ENCODE peak calls at places on chromosomes 7 and 10, in six cellular contexts. Q is esophagus muscularis mucosa, T is adrenal gland, H is mammary epithelial cell, P is Peyer's patch, N is GM06990. I is an unnamed sample.

GRCh38 chr10:125087191-125087896 is 73.0 kb downstream of the CTBP2 start:
- DNase-seq in Q (no peak), T (no peak), H (peak), P (no peak), N (no peak), I (no peak)

GRCh38 chr7:884191-885003 is 8.0 kb downstream of the GET4 start:
- DNase-seq in Q (no peak), T (peak), H (no peak), P (no peak), N (no peak), I (no peak)

GRCh38 chr10:14601872-14602725 is 172.6 kb downstream of the FAM107B start:
- DNase-seq in Q (no peak), T (peak), H (peak), P (peak), N (peak), I (no peak)

GRCh38 chr10:129654461-129654860 is 187.4 kb downstream of the MGMT start:
- DNase-seq in Q (peak), T (no peak), H (no peak), P (no peak), N (no peak), I (peak)

GRCh38 chr7:90453259-90453891 is 16.1 kb upstream of the PTTG1IP2 start:
- DNase-seq in Q (no peak), T (no peak), H (no peak), P (no peak), N (no peak), I (no peak)

GRCh38 chr7:4747013-4747412 is 28.4 kb upstream of the AP5Z1 start:
- DNase-seq in Q (no peak), T (no peak), H (no peak), P (no peak), N (no peak), I (no peak)

GRCh38 chr7:44140341-44140740 is 791 bp downstream of the MYL7 start:
- DNase-seq in Q (no peak), T (no peak), H (no peak), P (no peak), N (no peak), I (no peak)

GRCh38 chr7:101308245-101309085 is 13.1 kb downstream of the IFT22 start:
- DNase-seq in Q (no peak), T (peak), H (peak), P (peak), N (peak), I (no peak)

GRCh38 chr7:46569117-46569433 is 648.0 kb upstream of the IGFBP3 start:
- DNase-seq in Q (no peak), T (no peak), H (peak), P (peak), N (no peak), I (no peak)

GRCh38 chr10:60809157-60809556 is 30.9 kb downstream of the CDK1 start:
- DNase-seq in Q (no peak), T (peak), H (peak), P (no peak), N (no peak), I (no peak)

GRCh38 chr10:72906446-72906845 is 12.9 kb downstream of the OIT3 start:
- DNase-seq in Q (no peak), T (no peak), H (peak), P (no peak), N (no peak), I (no peak)

GRCh38 chr10:72912715-72913114 is 19.2 kb downstream of the OIT3 start:
- DNase-seq in Q (no peak), T (no peak), H (no peak), P (no peak), N (no peak), I (no peak)

GRCh38 chr10:72911758-72912157 is 18.2 kb downstream of the OIT3 start:
- DNase-seq in Q (no peak), T (no peak), H (no peak), P (no peak), N (no peak), I (no peak)

GRCh38 chr10:72913287-72913686 is 19.7 kb downstream of the OIT3 start:
- DNase-seq in Q (no peak), T (no peak), H (no peak), P (no peak), N (no peak), I (no peak)

GRCh38 chr10:72910705-72911104 is 17.2 kb downstream of the OIT3 start:
- DNase-seq in Q (no peak), T (no peak), H (no peak), P (no peak), N (no peak), I (no peak)
- TF ChIP-seq CTCF in Q (no peak), T (no peak), H (no peak), P (no peak), N (no peak), I (no peak)

GRCh38 chr7:38330861-38331709 is 57.6 kb upstream of the TARP start:
- DNase-seq in Q (peak), T (no peak), H (no peak), P (no peak), N (no peak), I (no peak)
- TF ChIP-seq CTCF in Q (no peak), T (no peak), H (no peak), P (no peak), N (peak), I (no peak)

DNA sequence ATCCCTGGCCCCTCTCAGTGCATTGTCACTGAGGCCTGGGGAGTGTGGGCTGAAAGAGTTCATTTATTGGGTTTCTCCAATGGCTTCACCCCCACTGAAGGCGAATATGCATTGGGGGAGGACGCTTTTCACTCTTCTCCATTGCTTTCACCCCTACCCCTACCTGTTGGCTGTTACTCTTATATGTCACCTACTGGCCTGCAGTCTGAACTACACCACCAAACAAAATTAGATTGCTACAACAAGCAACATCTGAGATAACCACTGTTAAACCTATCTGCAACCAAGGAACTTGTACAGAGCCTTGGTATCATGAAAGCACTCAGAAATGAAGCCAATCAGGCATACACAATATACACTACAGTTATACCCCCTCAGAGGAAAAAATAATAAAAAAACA is 203.7 kb downstream of the REEP3 start:
- DNase-seq in Q (no peak), T (no peak), H (no peak), P (no peak), N (no peak), I (no peak)
- TF ChIP-seq CTCF in Q (no peak), T (no peak), H (peak), P (no peak), N (peak), I (peak)

GRCh38 chr7:34747842-34748241 is 89.8 kb downstream of the NPSR1 start:
- DNase-seq in Q (no peak), T (peak), H (no peak), P (no peak), N (no peak), I (no peak)

GRCh38 chr7:34747176-34747781 is 89.3 kb downstream of the NPSR1 start:
- DNase-seq in Q (no peak), T (no peak), H (no peak), P (no peak), N (no peak), I (no peak)

GRCh38 chr7:34750209-34750608 is 92.2 kb downstream of the NPSR1 start:
- DNase-seq in Q (no peak), T (no peak), H (no peak), P (no peak), N (no peak), I (no peak)

GRCh38 chr7:34750636-34751035 is 92.6 kb downstream of the NPSR1 start:
- DNase-seq in Q (no peak), T (no peak), H (no peak), P (no peak), N (no peak), I (no peak)

DNA sequence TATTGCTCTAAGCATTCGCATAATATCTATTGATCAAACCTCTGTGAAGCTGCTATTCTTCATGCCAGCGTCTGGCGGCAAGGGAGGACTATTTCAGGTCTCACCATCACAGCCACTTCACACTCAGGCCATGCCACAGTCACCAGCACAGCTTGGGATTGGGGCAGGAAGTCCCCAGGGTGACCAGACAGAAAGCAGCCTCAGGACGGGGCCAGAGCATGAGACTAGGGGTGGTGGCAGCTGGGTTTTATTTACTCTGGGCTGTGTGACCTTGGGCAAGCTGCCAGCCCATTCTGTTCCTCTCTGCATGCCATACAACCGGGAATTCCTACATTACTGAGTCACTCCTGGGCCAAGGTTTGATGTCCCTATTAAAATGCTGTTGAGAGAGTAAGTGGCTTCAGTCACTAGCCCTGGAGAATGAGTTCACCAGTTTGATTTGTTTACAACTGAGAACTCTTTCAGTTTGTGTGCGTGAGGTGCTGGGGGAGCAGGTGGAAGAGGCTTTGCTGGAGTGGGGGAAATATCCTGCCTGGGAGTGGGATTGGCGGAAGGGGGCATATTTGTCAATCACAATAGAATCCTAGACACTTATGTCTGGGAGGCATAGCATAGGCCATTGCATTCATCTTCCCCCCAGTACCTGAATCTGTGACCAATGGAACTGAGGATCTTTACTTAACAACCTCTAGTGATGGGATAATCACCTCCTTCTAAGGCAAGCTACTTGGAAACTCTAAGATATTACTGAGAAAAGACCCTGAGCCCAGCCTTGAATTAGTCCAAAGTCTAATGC is 90.4 kb downstream of the NPSR1 start:
- DNase-seq in Q (no peak), T (peak), H (peak), P (peak), N (no peak), I (no peak)
- TF ChIP-seq CTCF in Q (no peak), T (no peak), H (no peak), P (no peak), N (no peak), I (no peak)

GRCh38 chr7:99928188-99928587 is 1.2 kb downstream of the GJC3 start:
- DNase-seq in Q (no peak), T (no peak), H (no peak), P (no peak), N (no peak), I (no peak)

GRCh38 chr7:99929730-99930053 is 272 bp upstream of the GJC3 start:
- DNase-seq in Q (no peak), T (no peak), H (no peak), P (no peak), N (no peak), I (peak)

GRCh38 chr7:99928994-99929729 is at the start of gene GJC3:
- DNase-seq in Q (no peak), T (peak), H (peak), P (peak), N (no peak), I (peak)

GRCh38 chr7:99926351-99926750 is 3.1 kb downstream of the GJC3 start:
- DNase-seq in Q (no peak), T (no peak), H (peak), P (no peak), N (no peak), I (no peak)

DNA sequence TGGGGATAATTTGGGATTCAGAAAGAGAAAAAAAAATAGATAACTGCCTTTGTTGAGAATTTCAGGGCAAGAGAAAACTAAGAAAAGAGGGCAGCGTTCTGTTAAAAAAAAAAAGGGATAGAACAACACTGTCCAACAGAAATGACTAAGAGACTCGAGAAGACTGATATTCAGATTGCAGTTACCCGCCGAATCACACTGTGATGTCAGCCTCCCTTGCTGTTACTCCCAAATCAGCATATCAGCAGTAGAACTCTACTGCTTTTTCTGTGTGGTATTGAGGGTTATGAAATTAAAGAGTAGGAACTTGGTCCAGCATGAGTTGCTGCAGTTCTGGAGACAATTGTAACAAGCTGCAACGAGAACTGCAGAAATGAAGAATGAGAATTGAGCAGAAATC is 1.9 kb downstream of the GJC3 start:
- DNase-seq in Q (no peak), T (no peak), H (no peak), P (no peak), N (no peak), I (no peak)
- TF ChIP-seq CTCF in Q (no peak), T (no peak), H (no peak), P (no peak), N (no peak), I (no peak)

GRCh38 chr7:28571405-28571804 is 159.1 kb downstream of the CREB5 start:
- DNase-seq in Q (no peak), T (no peak), H (no peak), P (no peak), N (no peak), I (no peak)
- TF ChIP-seq CTCF in Q (no peak), T (no peak), H (no peak), P (no peak), N (no peak), I (no peak)

DNA sequence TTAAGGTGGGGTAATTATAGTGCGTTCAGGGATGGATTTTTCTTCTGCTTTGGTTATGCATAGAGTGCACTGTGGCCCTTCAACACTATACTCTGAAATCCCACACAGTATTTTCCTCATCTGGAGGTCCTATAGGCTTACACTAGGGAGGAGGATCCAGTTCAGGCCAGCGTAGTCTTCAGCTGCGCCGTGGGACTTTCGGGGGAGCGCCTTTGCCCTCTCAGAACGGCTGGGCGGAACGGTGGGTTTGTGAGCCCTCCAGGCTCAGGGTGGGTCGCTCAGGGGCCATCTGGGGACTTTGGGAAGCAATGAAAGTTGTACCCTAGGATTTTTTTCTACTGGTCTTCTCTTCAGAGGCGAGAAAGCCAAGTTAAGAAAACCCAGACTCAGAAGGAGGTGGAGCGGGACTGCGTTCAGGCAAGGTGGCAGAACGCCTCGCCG is 652 bp upstream of the VPS26A start:
- DNase-seq in Q (no peak), T (peak), H (peak), P (no peak), N (no peak), I (no peak)
- TF ChIP-seq CTCF in Q (no peak), T (no peak), H (peak), P (no peak), N (no peak), I (no peak)

GRCh38 chr7:139505563-139505962 is 17.9 kb upstream of the CLEC2L start:
- DNase-seq in Q (no peak), T (no peak), H (no peak), P (no peak), N (no peak), I (no peak)
- TF ChIP-seq CTCF in Q (no peak), T (no peak), H (peak), P (no peak), N (peak), I (peak)

DNA sequence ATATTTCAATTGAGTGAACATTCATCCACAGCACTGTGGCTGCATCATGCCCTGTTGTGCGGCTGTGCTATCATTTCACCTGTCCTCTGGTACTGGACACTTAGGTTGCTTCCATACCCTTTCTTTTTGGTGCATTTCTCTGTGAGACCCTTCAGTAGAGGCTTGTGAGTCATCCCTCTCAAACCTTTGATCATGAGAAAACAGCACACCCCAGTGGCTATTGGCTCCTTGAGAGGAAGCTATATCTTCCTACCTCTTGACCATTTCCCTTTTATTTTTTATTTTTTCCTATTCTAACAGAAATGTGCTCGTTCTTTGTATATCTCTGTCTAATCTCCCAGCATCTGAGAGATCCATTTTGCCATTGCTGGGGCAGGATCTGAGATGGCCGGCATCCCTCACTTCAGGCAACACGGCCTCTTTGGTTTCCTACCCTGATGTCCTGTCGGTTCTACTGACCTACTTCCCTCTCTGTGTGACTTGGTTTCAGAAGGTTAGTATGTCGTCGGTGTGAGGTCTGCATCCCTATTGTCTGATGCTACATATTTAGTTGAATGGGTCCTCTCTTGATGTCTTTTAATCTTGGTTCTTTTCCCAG is 23.8 kb upstream of the PIK3AP1 start:
- DNase-seq in Q (no peak), T (peak), H (no peak), P (no peak), N (no peak), I (no peak)
- TF ChIP-seq CTCF in Q (peak), T (peak), H (peak), P (peak), N (peak), I (peak)

DNA sequence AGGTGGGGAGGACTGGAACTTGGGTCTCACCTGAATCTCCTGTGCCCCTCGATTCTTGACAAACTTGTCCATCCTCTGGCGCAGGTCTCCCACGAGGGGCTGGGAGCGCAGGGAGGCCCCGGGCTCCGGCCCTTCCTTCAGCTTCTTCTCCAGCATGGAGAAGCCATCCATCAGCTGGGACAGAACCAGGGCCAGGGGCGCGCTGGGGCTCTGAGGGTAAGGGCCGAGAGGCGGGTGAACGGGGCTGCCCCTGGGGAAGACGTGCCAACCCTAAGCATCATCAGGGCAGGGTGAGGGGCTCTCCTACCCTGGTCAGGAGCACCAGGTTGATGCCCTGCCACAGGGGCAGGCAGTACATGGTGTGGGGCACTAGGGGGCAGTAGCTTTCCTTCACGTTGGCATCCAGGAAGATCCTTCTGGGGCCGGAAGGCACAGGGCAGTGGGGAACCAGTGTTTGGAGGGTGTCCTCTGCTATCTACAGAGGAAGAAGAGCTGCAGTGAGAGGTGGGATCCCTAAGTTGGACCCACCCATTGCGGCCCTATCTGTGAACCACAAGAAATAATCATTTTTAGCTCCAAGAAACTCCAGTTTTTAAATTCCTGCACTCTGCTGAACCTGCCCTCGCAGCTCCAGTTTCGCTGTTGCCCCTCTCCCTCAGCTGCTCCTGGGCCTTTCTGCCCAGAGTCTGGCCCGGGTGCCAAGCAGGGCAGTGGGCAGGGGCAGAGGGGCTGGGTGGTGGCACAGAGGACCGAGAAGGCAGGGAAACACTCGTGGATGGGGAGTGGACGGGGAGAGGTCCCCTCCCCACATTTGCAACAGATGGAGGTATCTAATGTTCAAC is 10.8 kb upstream of the PYROXD2 start:
- DNase-seq in Q (no peak), T (peak), H (peak), P (peak), N (no peak), I (peak)
- TF ChIP-seq CTCF in Q (peak), T (peak), H (peak), P (peak), N (peak), I (peak)